ENCODE peak calls at places on chromosome 9, in six cellular contexts. V is thoracic aorta, S is pancreas, O is HCT116, Y is GM23248, X is neural progenitor cell. J is an unnamed sample.

GRCh38 chr9:128625391-128626145 is 31.1 kb downstream of the DYNC2I2 start:
- DNase-seq in V (no peak), S (peak; percentile 84), O (no peak), Y (no peak), X (no peak), J (peak; percentile 39)

GRCh38 chr9:84953797-84954695 is 284.5 kb downstream of the NTRK2 start:
- DNase-seq in V (peak; percentile 24), S (peak; percentile 89), O (peak; percentile 48), Y (peak; percentile 75), X (peak; percentile 86), J (peak; percentile 81)

GRCh38 chr9:124551472-124552339 is 44.5 kb upstream of the NR5A1 start:
- DNase-seq in V (no peak), S (no peak), O (peak; percentile 46), Y (peak; percentile 79), X (peak; percentile 79), J (no peak)

GRCh38 chr9:86763795-86764194 is 183.5 kb downstream of the GAS1 start:
- DNase-seq in V (no peak), S (no peak), O (no peak), Y (no peak), X (no peak), J (no peak)

GRCh38 chr9:107378031-107378430 is 95.0 kb downstream of the RAD23B start:
- DNase-seq in V (no peak), S (no peak), O (no peak), Y (no peak), X (no peak), J (no peak)

GRCh38 chr9:113620377-113621161 is 157.0 kb downstream of the RGS3 start:
- DNase-seq in V (no peak), S (no peak), O (peak; percentile 56), Y (peak; percentile 88), X (peak; percentile 48), J (peak; percentile 36)

GRCh38 chr9:121935744-121936143 is 157.4 kb downstream of the TTLL11 start:
- DNase-seq in V (no peak), S (no peak), O (no peak), Y (no peak), X (peak; percentile 55), J (no peak)

GRCh38 chr9:128203842-128204551 is 818 bp downstream of the DNM1 start:
- DNase-seq in V (no peak), S (no peak), O (no peak), Y (peak; percentile 71), X (peak; percentile 80), J (no peak)

GRCh38 chr9:69047331-69047730 is 11.8 kb downstream of the FXN start:
- DNase-seq in V (no peak), S (no peak), O (no peak), Y (no peak), X (no peak), J (no peak)

GRCh38 chr9:75023846-75024245 is 4.2 kb downstream of the CARNMT1 start:
- DNase-seq in V (no peak), S (no peak), O (no peak), Y (no peak), X (no peak), J (no peak)

GRCh38 chr9:108119530-108120113 is 630.1 kb upstream of the KLF4 start:
- DNase-seq in V (no peak), S (peak; percentile 70), O (no peak), Y (no peak), X (no peak), J (no peak)

GRCh38 chr9:447230-448025 is 232.8 kb downstream of the DOCK8 start:
- DNase-seq in V (no peak), S (no peak), O (peak; percentile 65), Y (peak; percentile 48), X (no peak), J (no peak)

GRCh38 chr9:124602204-124602603 is 95.0 kb upstream of the NR5A1 start:
- DNase-seq in V (no peak), S (no peak), O (no peak), Y (no peak), X (no peak), J (no peak)

GRCh38 chr9:134024393-134024792 is 888 bp upstream of the BRD3OS start:
- DNase-seq in V (no peak), S (no peak), O (no peak), Y (no peak), X (no peak), J (no peak)

GRCh38 chr9:127983847-127984289 is 3.1 kb upstream of the EEIG1 start:
- DNase-seq in V (no peak), S (peak; percentile 19), O (no peak), Y (no peak), X (no peak), J (no peak)

GRCh38 chr9:7153566-7153965 is 395.8 kb downstream of the KDM4C start:
- DNase-seq in V (no peak), S (no peak), O (no peak), Y (no peak), X (no peak), J (no peak)

GRCh38 chr9:133705576-133705975 is 32.6 kb downstream of the SARDH start:
- DNase-seq in V (no peak), S (no peak), O (no peak), Y (no peak), X (no peak), J (peak; percentile 21)

GRCh38 chr9:91843623-91844111 is 106.4 kb downstream of the ROR2 start:
- DNase-seq in V (no peak), S (no peak), O (no peak), Y (peak; percentile 65), X (peak; percentile 60), J (no peak)

GRCh38 chr9:124286292-124286931 is 28.7 kb downstream of the NEK6 start:
- DNase-seq in V (no peak), S (no peak), O (peak; percentile 19), Y (peak; percentile 88), X (no peak), J (peak; percentile 78)

GRCh38 chr9:97072285-97072770 is 33.4 kb upstream of the CTSV start:
- DNase-seq in V (no peak), S (no peak), O (no peak), Y (no peak), X (no peak), J (no peak)

GRCh38 chr9:81565144-81565543 is 124.2 kb downstream of the TLE1 start:
- DNase-seq in V (no peak), S (no peak), O (no peak), Y (no peak), X (no peak), J (peak; percentile 67)

GRCh38 chr9:77532607-77533006 is 115.5 kb downstream of the GNA14 start:
- DNase-seq in V (no peak), S (no peak), O (no peak), Y (no peak), X (no peak), J (no peak)

GRCh38 chr9:104682642-104683041 is 11.7 kb upstream of the OR13D1 start:
- DNase-seq in V (no peak), S (no peak), O (peak; percentile 53), Y (peak; percentile 67), X (peak; percentile 73), J (no peak)

GRCh38 chr9:75001719-75002421 is 26.2 kb downstream of the CARNMT1 start:
- DNase-seq in V (no peak), S (no peak), O (peak; percentile 74), Y (peak; percentile 78), X (peak; percentile 82), J (peak; percentile 45)

GRCh38 chr9:132703336-132703735 is 33.1 kb downstream of the GTF3C4 start:
- DNase-seq in V (no peak), S (no peak), O (no peak), Y (peak; percentile 14), X (no peak), J (no peak)

GRCh38 chr9:132697230-132697629 is 27.0 kb downstream of the GTF3C4 start:
- DNase-seq in V (no peak), S (no peak), O (peak; percentile 13), Y (peak; percentile 16), X (no peak), J (no peak)

GRCh38 chr9:132698989-132699388 is 28.7 kb downstream of the GTF3C4 start:
- DNase-seq in V (no peak), S (no peak), O (no peak), Y (no peak), X (no peak), J (peak; percentile 69)

GRCh38 chr9:132702254-132702653 is 32.0 kb downstream of the GTF3C4 start:
- DNase-seq in V (no peak), S (no peak), O (no peak), Y (no peak), X (no peak), J (no peak)

GRCh38 chr9:132699926-132700325 is 29.7 kb downstream of the GTF3C4 start:
- DNase-seq in V (no peak), S (no peak), O (no peak), Y (no peak), X (no peak), J (no peak)
- H3K9me3 ChIP-seq in V (peaks cover 7% of the 10 kb centered on the region), S (no peaks in the 10 kb centered on the region), O (peaks cover 10% of the 10 kb centered on the region), Y (no peaks in the 10 kb centered on the region), X (peaks cover 16% of the 10 kb centered on the region), J (peaks cover 19% of the 10 kb centered on the region)

DNA sequence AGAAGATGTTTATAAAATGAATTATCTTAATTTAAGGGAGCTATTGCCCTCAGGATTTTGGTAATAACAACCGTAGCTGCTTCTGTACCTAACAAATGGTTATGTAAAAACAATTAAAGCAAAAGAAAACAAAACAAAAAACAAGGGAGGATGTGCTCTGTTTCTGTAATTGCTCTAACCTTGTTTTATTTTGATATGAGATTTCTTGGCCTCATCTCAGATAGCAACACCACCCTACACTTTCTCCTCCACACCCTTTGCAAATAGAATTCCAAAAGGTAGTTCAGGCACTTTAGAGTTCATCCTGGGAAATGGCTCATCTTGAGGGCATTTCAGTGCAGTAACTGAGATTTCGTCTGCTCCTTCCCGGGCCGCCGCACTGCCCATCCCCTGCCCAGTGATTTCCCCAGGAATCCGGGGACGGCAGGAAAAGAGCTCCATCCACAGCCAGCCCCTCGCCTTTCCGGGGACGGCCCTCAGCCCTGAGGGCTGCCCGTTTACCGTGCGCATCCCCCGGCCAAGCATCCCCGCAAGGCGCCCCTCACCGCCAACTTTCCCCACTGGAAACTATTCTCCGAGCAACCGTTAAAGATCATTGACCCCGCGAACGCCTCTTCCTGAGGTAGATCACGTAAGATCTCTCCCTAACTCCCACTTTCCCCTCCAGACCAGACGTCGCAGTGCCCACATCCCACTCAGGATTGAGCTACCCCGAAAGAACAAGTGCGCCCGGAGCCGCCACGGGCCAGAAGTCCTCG is 1.2 kb downstream of the FNBP1 start:
- DNase-seq in V (no peak), S (peak; percentile 50), O (no peak), Y (peak; percentile 60), X (peak; percentile 52), J (peak; percentile 31)
- H3K4me1 ChIP-seq in V (peaks cover 20% of the 10 kb centered on the region), S (peaks cover 22% of the 10 kb centered on the region), O (no peaks in the 10 kb centered on the region), Y (peaks cover 14% of the 10 kb centered on the region), X (peaks cover 6% of the 10 kb centered on the region), J (peaks cover 18% of the 10 kb centered on the region)

DNA sequence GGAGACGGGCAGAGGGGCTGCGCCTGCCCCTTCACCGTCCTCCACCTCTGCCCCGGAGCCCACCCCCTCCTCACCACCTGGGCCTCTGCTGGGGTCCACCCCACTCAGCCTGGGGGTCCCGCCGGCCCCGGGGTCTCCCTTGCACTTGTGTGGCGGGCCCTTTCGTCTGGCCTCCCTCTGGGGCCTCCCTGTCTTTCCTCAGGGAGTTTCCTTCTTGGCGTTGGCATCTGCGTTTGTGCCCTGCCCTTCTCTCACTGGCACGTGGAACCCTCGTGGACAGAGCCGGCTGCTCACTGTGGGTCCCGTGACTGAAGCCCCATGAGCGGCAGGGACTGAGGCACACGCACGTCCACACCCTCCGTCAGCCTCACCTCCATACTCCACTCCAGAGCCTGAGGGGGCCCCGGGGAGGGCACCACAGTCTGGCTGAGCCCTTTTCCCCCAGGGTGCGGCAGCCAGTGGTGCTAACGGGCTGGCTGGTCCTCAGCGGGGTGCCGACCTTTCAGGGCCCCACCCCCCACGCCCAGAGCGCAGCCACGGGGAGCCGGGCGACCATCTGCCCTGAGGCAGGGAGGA is 52.9 kb upstream of the NRARP start:
- DNase-seq in V (no peak), S (peak; percentile 64), O (no peak), Y (no peak), X (no peak), J (no peak)
- H3K9me3 ChIP-seq in V (peaks cover 6% of the 10 kb centered on the region), S (no peaks in the 10 kb centered on the region), O (peaks cover 8% of the 10 kb centered on the region), Y (no peaks in the 10 kb centered on the region), X (peaks cover 5% of the 10 kb centered on the region), J (peaks cover 23% of the 10 kb centered on the region)

GRCh38 chr9:95102001-95102433 is 215.5 kb downstream of the FANCC start:
- DNase-seq in V (no peak), S (peak; percentile 11), O (no peak), Y (no peak), X (peak; percentile 30), J (no peak)
- H3K4me1 ChIP-seq in V (peaks cover 38% of the 10 kb centered on the region), S (peaks cover 45% of the 10 kb centered on the region), O (no peaks in the 10 kb centered on the region), Y (peaks cover 15% of the 10 kb centered on the region), X (peaks cover 5% of the 10 kb centered on the region), J (no peaks in the 10 kb centered on the region)

J was measured in mucosa of descending colon.